ENCODE peak calls at places on chromosome 19, in nine cellular contexts. N is left kidney; L is HS-27A; S is activated T-cell treated with anti-CD3 and anti-CD28 coated beads for 1 hour; U is neural crest cell; Z is AG04450; C is activated CD8-positive, alpha-beta memory T cell treated with anti-CD3 and anti-CD28 coated beads for 4 hours; B is H54; T is C1 segment of cervical spinal cord. O is an unnamed sample.

GRCh38 chr19:55657004-55657747 is 2.3 kb downstream of the U2AF2 start:
- DNase-seq in N (no peak), L (no peak), S (no peak), U (no peak), Z (no peak), C (no peak), B (no peak), T (no peak), O (no peak)

GRCh38 chr19:41350735-41351338 is 2.9 kb downstream of the TGFB1 start:
- DNase-seq in N (no peak), L (no peak), S (no peak), U (no peak), Z (no peak), C (no peak), B (no peak), T (no peak), O (no peak)

GRCh38 chr19:5903502-5904301 is at the start of gene NDUFA11:
- DNase-seq in N (peak; percentile 98), L (peak; percentile 92), S (peak; percentile 99), U (peak; percentile 98), Z (peak; percentile 91), C (peak; percentile 90), B (peak; percentile 86), T (peak; percentile 99), O (peak; percentile 100)

GRCh38 chr19:35266149-35266903 is 2.4 kb upstream of the USF2 start:
- DNase-seq in N (no peak), L (no peak), S (no peak), U (no peak), Z (no peak), C (no peak), B (no peak), T (no peak), O (no peak)

GRCh38 chr19:39265321-39265916 is 2.8 kb upstream of the IFNL2 start:
- DNase-seq in N (peak; percentile 47), L (no peak), S (no peak), U (no peak), Z (no peak), C (no peak), B (no peak), T (no peak), O (no peak)

GRCh38 chr19:8576273-8576993 is 809 bp downstream of the MYO1F start:
- DNase-seq in N (no peak), L (no peak), S (no peak), U (no peak), Z (no peak), C (no peak), B (no peak), T (no peak), O (no peak)

GRCh38 chr19:16372065-16372915 is 47.7 kb downstream of the KLF2 start:
- DNase-seq in N (no peak), L (no peak), S (no peak), U (no peak), Z (no peak), C (no peak), B (no peak), T (no peak), O (no peak)

GRCh38 chr19:3375221-3376088 is 9.1 kb downstream of the NFIC start:
- DNase-seq in N (no peak), L (no peak), S (no peak), U (no peak), Z (no peak), C (no peak), B (peak; percentile 59), T (peak; percentile 85), O (no peak)

GRCh38 chr19:2487780-2488330 is 11.9 kb downstream of the GADD45B start:
- DNase-seq in N (no peak), L (no peak), S (no peak), U (no peak), Z (no peak), C (no peak), B (no peak), T (no peak), O (no peak)

GRCh38 chr19:14686411-14686810 is 3.4 kb upstream of the ZNF333 start:
- DNase-seq in N (peak; percentile 7), L (no peak), S (no peak), U (no peak), Z (no peak), C (no peak), B (no peak), T (no peak), O (no peak)

GRCh38 chr19:54415208-54415900 is at the start of gene TTYH1:
- DNase-seq in N (no peak), L (no peak), S (peak; percentile 27), U (peak; percentile 77), Z (no peak), C (no peak), B (no peak), T (peak; percentile 34), O (no peak)

GRCh38 chr19:49149652-49150105 is 5.5 kb downstream of the HRC start:
- DNase-seq in N (peak; percentile 96), L (peak; percentile 71), S (no peak), U (peak; percentile 85), Z (peak; percentile 70), C (no peak), B (no peak), T (peak; percentile 78), O (peak; percentile 55)

GRCh38 chr19:5358173-5358800 is 17.7 kb upstream of the PTPRS start:
- DNase-seq in N (no peak), L (no peak), S (no peak), U (no peak), Z (no peak), C (no peak), B (no peak), T (no peak), O (no peak)

GRCh38 chr19:1400281-1401137 is 833 bp downstream of the GAMT start:
- DNase-seq in N (peak; percentile 59), L (no peak), S (no peak), U (no peak), Z (no peak), C (no peak), B (no peak), T (peak; percentile 19), O (no peak)

GRCh38 chr19:11425719-11426457 is 6.8 kb upstream of the RGL3 start:
- DNase-seq in N (no peak), L (no peak), S (no peak), U (no peak), Z (no peak), C (no peak), B (no peak), T (no peak), O (no peak)

GRCh38 chr19:45729774-45730388 is 815 bp downstream of the FBXO46 start:
- DNase-seq in N (peak; percentile 38), L (no peak), S (no peak), U (no peak), Z (no peak), C (no peak), B (no peak), T (no peak), O (no peak)

GRCh38 chr19:8512115-8512967 is 1.6 kb downstream of the ZNF414 start:
- DNase-seq in N (no peak), L (no peak), S (no peak), U (no peak), Z (no peak), C (no peak), B (peak; percentile 58), T (no peak), O (no peak)

GRCh38 chr19:2215281-2215751 is 20.8 kb downstream of the PLEKHJ1 start:
- DNase-seq in N (peak; percentile 60), L (no peak), S (peak; percentile 23), U (no peak), Z (no peak), C (no peak), B (no peak), T (no peak), O (no peak)

GRCh38 chr19:45376045-45376724 is 5.8 kb upstream of the ERCC2 start:
- DNase-seq in N (peak; percentile 86), L (peak; percentile 100), S (no peak), U (no peak), Z (peak; percentile 85), C (no peak), B (peak; percentile 57), T (no peak), O (peak; percentile 54)

GRCh38 chr19:29665215-29665825 is at the start of gene PLEKHF1:
- DNase-seq in N (peak; percentile 94), L (no peak), S (peak; percentile 79), U (peak; percentile 83), Z (no peak), C (peak; percentile 63), B (peak; percentile 90), T (peak; percentile 84), O (peak; percentile 26)

GRCh38 chr19:46978470-46978869 is 41.2 kb upstream of the NPAS1 start:
- DNase-seq in N (no peak), L (no peak), S (no peak), U (no peak), Z (no peak), C (no peak), B (no peak), T (no peak), O (no peak)

GRCh38 chr19:28864577-28865042 is 348.3 kb downstream of the UQCRFS1 start:
- DNase-seq in N (no peak), L (no peak), S (no peak), U (no peak), Z (no peak), C (no peak), B (peak; percentile 21), T (no peak), O (no peak)

GRCh38 chr19:29497686-29498436 is 27.9 kb upstream of the VSTM2B start:
- DNase-seq in N (no peak), L (no peak), S (no peak), U (no peak), Z (no peak), C (no peak), B (no peak), T (no peak), O (no peak)

GRCh38 chr19:964761-965694 is 19.1 kb upstream of the WDR18 start:
- DNase-seq in N (no peak), L (no peak), S (no peak), U (no peak), Z (no peak), C (no peak), B (no peak), T (no peak), O (no peak)

GRCh38 chr19:46984077-46985010 is 35.3 kb upstream of the NPAS1 start:
- DNase-seq in N (peak; percentile 51), L (no peak), S (no peak), U (no peak), Z (no peak), C (no peak), B (no peak), T (no peak), O (no peak)

GRCh38 chr19:8097198-8097597 is 44.6 kb downstream of the CCL25 start:
- DNase-seq in N (no peak), L (no peak), S (no peak), U (no peak), Z (no peak), C (no peak), B (no peak), T (no peak), O (no peak)

GRCh38 chr19:41871573-41872383 is 5.3 kb upstream of the CD79A start:
- DNase-seq in N (no peak), L (no peak), S (no peak), U (no peak), Z (no peak), C (peak; percentile 31), B (no peak), T (no peak), O (no peak)

GRCh38 chr19:1360818-1361461 is 22.8 kb upstream of the NDUFS7 start:
- DNase-seq in N (peak; percentile 87), L (peak; percentile 26), S (no peak), U (no peak), Z (peak; percentile 58), C (no peak), B (peak; percentile 36), T (peak; percentile 66), O (peak; percentile 52)

GRCh38 chr19:56141416-56141992 is 417 bp downstream of the ZNF444 start:
- DNase-seq in N (no peak), L (no peak), S (peak; percentile 22), U (no peak), Z (no peak), C (no peak), B (no peak), T (no peak), O (no peak)

GRCh38 chr19:14835011-14835410 is at the start of the genes OR7A5 and OR7C1:
- DNase-seq in N (peak; percentile 68), L (no peak), S (no peak), U (no peak), Z (no peak), C (no peak), B (no peak), T (no peak), O (no peak)

GRCh38 chr19:4806384-4806783 is 14.8 kb downstream of the FEM1A start:
- DNase-seq in N (no peak), L (no peak), S (no peak), U (no peak), Z (no peak), C (no peak), B (no peak), T (no peak), O (no peak)